ENCODE peak calls at places on chromosome 19, in six cellular contexts. One of them, this sample, is unnamed.

GRCh38 chr19:8310342-8311055 is 2.3 kb upstream of the CD320 start:
- DNase-seq in upper lobe of right lung: no peak
- DNase-seq in upper lobe of left lung: no peak
- DNase-seq in astrocyte of the spinal cord: no peak
- DNase-seq in WTC11: peak; percentile 4
- DNase-seq in mucosa of descending colon: peak; percentile 18
- DNase-seq in this sample: peak; percentile 20

GRCh38 chr19:34120846-34121639 is 51.3 kb upstream of the LSM14A start:
- DNase-seq in upper lobe of right lung: no peak
- DNase-seq in upper lobe of left lung: no peak
- DNase-seq in astrocyte of the spinal cord: peak; percentile 48
- DNase-seq in WTC11: peak; percentile 66
- DNase-seq in mucosa of descending colon: peak; percentile 38
- DNase-seq in this sample: peak; percentile 31

GRCh38 chr19:9869008-9869617 is 34.0 kb downstream of the PIN1 start:
- DNase-seq in upper lobe of right lung: no peak
- DNase-seq in upper lobe of left lung: no peak
- DNase-seq in astrocyte of the spinal cord: no peak
- DNase-seq in WTC11: no peak
- DNase-seq in mucosa of descending colon: no peak
- DNase-seq in this sample: no peak

GRCh38 chr19:2800506-2800905 is 15.2 kb downstream of the THOP1 start:
- DNase-seq in upper lobe of right lung: no peak
- DNase-seq in upper lobe of left lung: no peak
- DNase-seq in astrocyte of the spinal cord: no peak
- DNase-seq in WTC11: no peak
- DNase-seq in mucosa of descending colon: no peak
- DNase-seq in this sample: no peak

GRCh38 chr19:30360378-30361106 is 11.6 kb upstream of the ZNF536 start:
- DNase-seq in upper lobe of right lung: no peak
- DNase-seq in upper lobe of left lung: peak; percentile 3
- DNase-seq in astrocyte of the spinal cord: no peak
- DNase-seq in WTC11: no peak
- DNase-seq in mucosa of descending colon: no peak
- DNase-seq in this sample: peak; percentile 3

GRCh38 chr19:32222594-32222993 is 122.8 kb upstream of the ZNF507 start:
- DNase-seq in upper lobe of right lung: no peak
- DNase-seq in upper lobe of left lung: no peak
- DNase-seq in astrocyte of the spinal cord: no peak
- DNase-seq in WTC11: no peak
- DNase-seq in mucosa of descending colon: no peak
- DNase-seq in this sample: no peak

GRCh38 chr19:34900245-34900644 is 26.5 kb upstream of the ZNF30 start:
- DNase-seq in upper lobe of right lung: no peak
- DNase-seq in upper lobe of left lung: no peak
- DNase-seq in astrocyte of the spinal cord: no peak
- DNase-seq in WTC11: no peak
- DNase-seq in mucosa of descending colon: no peak
- DNase-seq in this sample: no peak

GRCh38 chr19:3073931-3074595 is 11.8 kb upstream of the TLE5 start:
- DNase-seq in upper lobe of right lung: no peak
- DNase-seq in upper lobe of left lung: no peak
- DNase-seq in astrocyte of the spinal cord: no peak
- DNase-seq in WTC11: no peak
- DNase-seq in mucosa of descending colon: no peak
- DNase-seq in this sample: no peak

GRCh38 chr19:38849746-38850230 is at the start of gene HNRNPL:
- DNase-seq in upper lobe of right lung: peak; percentile 100
- DNase-seq in upper lobe of left lung: peak; percentile 99
- DNase-seq in astrocyte of the spinal cord: no peak
- DNase-seq in WTC11: peak; percentile 99
- DNase-seq in mucosa of descending colon: peak; percentile 99
- DNase-seq in this sample: peak; percentile 99

GRCh38 chr19:16121967-16122366 is 10.3 kb downstream of the RAB8A start:
- DNase-seq in upper lobe of right lung: no peak
- DNase-seq in upper lobe of left lung: no peak
- DNase-seq in astrocyte of the spinal cord: no peak
- DNase-seq in WTC11: no peak
- DNase-seq in mucosa of descending colon: no peak
- DNase-seq in this sample: no peak

GRCh38 chr19:3115411-3115810 is 20.4 kb upstream of the GNA15 start:
- DNase-seq in upper lobe of right lung: no peak
- DNase-seq in upper lobe of left lung: no peak
- DNase-seq in astrocyte of the spinal cord: no peak
- DNase-seq in WTC11: no peak
- DNase-seq in mucosa of descending colon: no peak
- DNase-seq in this sample: no peak

GRCh38 chr19:8615813-8616596 is 5.5 kb upstream of the ADAMTS10 start:
- DNase-seq in upper lobe of right lung: no peak
- DNase-seq in upper lobe of left lung: peak; percentile 75
- DNase-seq in astrocyte of the spinal cord: peak; percentile 68
- DNase-seq in WTC11: peak; percentile 77
- DNase-seq in mucosa of descending colon: peak; percentile 71
- DNase-seq in this sample: peak; percentile 45

GRCh38 chr19:44904426-44904994 is 1.1 kb upstream of the APOE start:
- DNase-seq in upper lobe of right lung: no peak
- DNase-seq in upper lobe of left lung: no peak
- DNase-seq in astrocyte of the spinal cord: no peak
- DNase-seq in WTC11: peak; percentile 67
- DNase-seq in mucosa of descending colon: no peak
- DNase-seq in this sample: no peak

GRCh38 chr19:4619668-4620294 is 19.5 kb upstream of the TNFAIP8L1 start:
- DNase-seq in upper lobe of right lung: no peak
- DNase-seq in upper lobe of left lung: no peak
- DNase-seq in astrocyte of the spinal cord: no peak
- DNase-seq in WTC11: no peak
- DNase-seq in mucosa of descending colon: no peak
- DNase-seq in this sample: no peak
- TF ChIP-seq CTCF in upper lobe of right lung: no peak
- TF ChIP-seq CTCF in upper lobe of left lung: no peak
- TF ChIP-seq CTCF in astrocyte of the spinal cord: no peak
- TF ChIP-seq CTCF in WTC11: no peak
- TF ChIP-seq CTCF in mucosa of descending colon: no peak
- TF ChIP-seq CTCF in this sample: no peak

DNA sequence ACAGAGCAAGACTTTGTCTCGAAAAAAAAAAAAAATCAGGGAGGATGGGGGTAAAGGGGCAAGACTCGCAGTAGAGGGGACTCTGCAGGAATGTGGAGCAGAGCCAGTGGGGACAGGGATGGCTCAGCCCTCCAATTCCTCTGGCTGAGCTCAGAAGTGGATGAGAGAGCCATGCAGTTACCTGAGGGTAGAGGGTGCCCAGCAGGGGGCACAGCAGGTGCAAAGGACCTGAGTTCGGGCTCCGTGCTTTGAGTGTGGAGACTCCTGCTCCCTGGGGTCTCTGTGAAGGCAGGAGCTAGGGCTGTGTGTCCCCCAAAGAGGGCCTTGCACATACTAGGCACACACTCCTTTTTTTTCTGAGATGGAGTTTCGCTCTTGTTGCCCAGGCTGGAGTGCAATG is 7.7 kb downstream of the DOCK6 start:
- DNase-seq in upper lobe of right lung: no peak
- DNase-seq in upper lobe of left lung: no peak
- DNase-seq in astrocyte of the spinal cord: no peak
- DNase-seq in WTC11: no peak
- DNase-seq in mucosa of descending colon: no peak
- DNase-seq in this sample: no peak
- TF ChIP-seq CTCF in upper lobe of right lung: peak; percentile 12
- TF ChIP-seq CTCF in upper lobe of left lung: no peak
- TF ChIP-seq CTCF in astrocyte of the spinal cord: no peak
- TF ChIP-seq CTCF in WTC11: no peak
- TF ChIP-seq CTCF in mucosa of descending colon: no peak
- TF ChIP-seq CTCF in this sample: no peak

GRCh38 chr19:18312021-18312534 is 10.8 kb downstream of the LSM4 start:
- DNase-seq in upper lobe of right lung: no peak
- DNase-seq in upper lobe of left lung: no peak
- DNase-seq in astrocyte of the spinal cord: no peak
- DNase-seq in WTC11: no peak
- DNase-seq in mucosa of descending colon: no peak
- DNase-seq in this sample: no peak
- TF ChIP-seq CTCF in upper lobe of right lung: no peak
- TF ChIP-seq CTCF in upper lobe of left lung: no peak
- TF ChIP-seq CTCF in astrocyte of the spinal cord: no peak
- TF ChIP-seq CTCF in WTC11: no peak
- TF ChIP-seq CTCF in mucosa of descending colon: no peak
- TF ChIP-seq CTCF in this sample: no peak

DNA sequence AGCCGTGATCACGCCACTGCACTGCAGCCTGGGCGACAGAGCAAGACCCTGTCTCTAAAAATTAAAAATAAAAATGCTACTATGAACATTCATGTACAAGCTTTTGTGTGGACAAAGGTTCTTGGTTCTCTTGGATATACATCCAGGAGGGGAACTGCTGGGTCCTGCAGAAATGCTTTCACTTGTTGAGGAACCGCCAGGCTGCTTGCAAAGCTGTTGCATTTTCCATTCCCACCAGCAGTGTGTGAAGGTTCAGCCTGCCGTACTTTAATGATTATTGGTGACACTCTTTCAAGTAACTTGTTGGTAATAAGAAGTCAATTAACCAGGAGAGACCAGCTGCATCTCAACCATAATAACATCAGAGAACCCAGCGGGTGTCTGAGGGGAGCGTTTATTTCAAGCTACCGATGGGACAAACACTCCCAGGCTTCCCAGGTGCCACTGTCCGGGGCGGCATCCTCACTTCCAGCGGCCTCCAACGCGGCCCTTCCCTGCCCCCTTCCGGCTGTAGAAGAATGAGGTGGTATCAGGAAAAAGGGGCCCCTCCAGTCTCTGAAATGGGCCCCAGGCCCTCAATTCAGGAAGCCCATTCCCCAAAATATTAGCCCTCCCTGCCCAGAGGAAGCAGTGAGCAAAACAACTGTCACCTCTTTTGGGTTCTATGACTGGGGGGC is 15.2 kb upstream of the PPP1R12C start:
- DNase-seq in upper lobe of right lung: no peak
- DNase-seq in upper lobe of left lung: no peak
- DNase-seq in astrocyte of the spinal cord: no peak
- DNase-seq in WTC11: no peak
- DNase-seq in mucosa of descending colon: peak; percentile 33
- DNase-seq in this sample: no peak
- TF ChIP-seq CTCF in upper lobe of right lung: no peak
- TF ChIP-seq CTCF in upper lobe of left lung: peak; percentile 12
- TF ChIP-seq CTCF in astrocyte of the spinal cord: no peak
- TF ChIP-seq CTCF in WTC11: no peak
- TF ChIP-seq CTCF in mucosa of descending colon: no peak
- TF ChIP-seq CTCF in this sample: no peak

GRCh38 chr19:14871619-14872230 is 14.2 kb downstream of the OR7A17 start:
- DNase-seq in upper lobe of right lung: no peak
- DNase-seq in upper lobe of left lung: no peak
- DNase-seq in astrocyte of the spinal cord: peak; percentile 4
- DNase-seq in WTC11: no peak
- DNase-seq in mucosa of descending colon: no peak
- DNase-seq in this sample: no peak
- TF ChIP-seq CTCF in upper lobe of right lung: peak; percentile 43
- TF ChIP-seq CTCF in upper lobe of left lung: peak; percentile 7
- TF ChIP-seq CTCF in astrocyte of the spinal cord: peak; percentile 30
- TF ChIP-seq CTCF in WTC11: no peak
- TF ChIP-seq CTCF in mucosa of descending colon: no peak
- TF ChIP-seq CTCF in this sample: no peak

GRCh38 chr19:41540041-41540695 is 35.8 kb upstream of the CEACAM21 start:
- DNase-seq in upper lobe of right lung: no peak
- DNase-seq in upper lobe of left lung: no peak
- DNase-seq in astrocyte of the spinal cord: no peak
- DNase-seq in WTC11: no peak
- DNase-seq in mucosa of descending colon: no peak
- DNase-seq in this sample: no peak

GRCh38 chr19:41535029-41535622 is 40.8 kb upstream of the CEACAM21 start:
- DNase-seq in upper lobe of right lung: no peak
- DNase-seq in upper lobe of left lung: no peak
- DNase-seq in astrocyte of the spinal cord: no peak
- DNase-seq in WTC11: no peak
- DNase-seq in mucosa of descending colon: no peak
- DNase-seq in this sample: no peak

GRCh38 chr19:41541990-41542584 is 33.9 kb upstream of the CEACAM21 start:
- DNase-seq in upper lobe of right lung: peak; percentile 79
- DNase-seq in upper lobe of left lung: peak; percentile 80
- DNase-seq in astrocyte of the spinal cord: peak; percentile 6
- DNase-seq in WTC11: peak; percentile 81
- DNase-seq in mucosa of descending colon: peak; percentile 64
- DNase-seq in this sample: peak; percentile 73

GRCh38 chr19:41533691-41534090 is 42.3 kb upstream of the CEACAM21 start:
- DNase-seq in upper lobe of right lung: no peak
- DNase-seq in upper lobe of left lung: no peak
- DNase-seq in astrocyte of the spinal cord: no peak
- DNase-seq in WTC11: no peak
- DNase-seq in mucosa of descending colon: no peak
- DNase-seq in this sample: no peak

GRCh38 chr19:41537789-41538188 is 38.2 kb upstream of the CEACAM21 start:
- DNase-seq in upper lobe of right lung: no peak
- DNase-seq in upper lobe of left lung: no peak
- DNase-seq in astrocyte of the spinal cord: peak; percentile 6
- DNase-seq in WTC11: peak; percentile 41
- DNase-seq in mucosa of descending colon: no peak
- DNase-seq in this sample: no peak
- TF ChIP-seq CTCF in upper lobe of right lung: peak; percentile 63
- TF ChIP-seq CTCF in upper lobe of left lung: peak; percentile 52
- TF ChIP-seq CTCF in astrocyte of the spinal cord: peak; percentile 49
- TF ChIP-seq CTCF in WTC11: peak; percentile 59
- TF ChIP-seq CTCF in mucosa of descending colon: no peak
- TF ChIP-seq CTCF in this sample: peak; percentile 32

GRCh38 chr19:281992-282391 is 9.2 kb downstream of the PLPP2 start:
- DNase-seq in upper lobe of right lung: peak; percentile 56
- DNase-seq in upper lobe of left lung: no peak
- DNase-seq in astrocyte of the spinal cord: no peak
- DNase-seq in WTC11: no peak
- DNase-seq in mucosa of descending colon: no peak
- DNase-seq in this sample: no peak
- TF ChIP-seq CTCF in upper lobe of right lung: no peak
- TF ChIP-seq CTCF in upper lobe of left lung: no peak
- TF ChIP-seq CTCF in astrocyte of the spinal cord: peak; percentile 17
- TF ChIP-seq CTCF in WTC11: no peak
- TF ChIP-seq CTCF in mucosa of descending colon: no peak
- TF ChIP-seq CTCF in this sample: no peak

GRCh38 chr19:17555480-17555928 is at the start of gene COLGALT1:
- DNase-seq in upper lobe of right lung: peak; percentile 99
- DNase-seq in upper lobe of left lung: peak; percentile 100
- DNase-seq in astrocyte of the spinal cord: peak; percentile 98
- DNase-seq in WTC11: peak; percentile 99
- DNase-seq in mucosa of descending colon: peak; percentile 98
- DNase-seq in this sample: peak; percentile 100
- TF ChIP-seq CTCF in upper lobe of right lung: no peak
- TF ChIP-seq CTCF in upper lobe of left lung: no peak
- TF ChIP-seq CTCF in astrocyte of the spinal cord: no peak
- TF ChIP-seq CTCF in WTC11: no peak
- TF ChIP-seq CTCF in mucosa of descending colon: no peak
- TF ChIP-seq CTCF in this sample: no peak